ENCODE peak calls at places on chromosomes 2 and 18, in six cellular contexts. N is IMR-90, D is H9, U is H1, L is trophoblast cell, G is mesenchymal stem cell. W is an unnamed sample.

GRCh38 chr18:49666045-49666444 is 104.2 kb downstream of the LIPG start:
- DNase-seq in N (peak), D (no peak), U (no peak), L (no peak), G (peak), W (no peak)

GRCh38 chr18:38244360-38244940 is 678.9 kb upstream of the CELF4 start:
- DNase-seq in N (no peak), D (no peak), U (no peak), L (no peak), G (no peak), W (no peak)

GRCh38 chr2:172462393-172463381 is 35.3 kb downstream of the ITGA6 start:
- DNase-seq in N (no peak), D (no peak), U (no peak), L (no peak), G (no peak), W (no peak)

GRCh38 chr2:139296672-139297209 is 516.6 kb upstream of the NXPH2 start:
- DNase-seq in N (no peak), D (no peak), U (no peak), L (no peak), G (peak), W (no peak)

GRCh38 chr2:215423234-215423633 is 12.6 kb downstream of the FN1 start:
- DNase-seq in N (no peak), D (no peak), U (no peak), L (no peak), G (no peak), W (no peak)

GRCh38 chr2:190303642-190304041 is 16.0 kb downstream of the HIBCH start:
- DNase-seq in N (peak), D (no peak), U (no peak), L (no peak), G (no peak), W (no peak)

GRCh38 chr2:22929998-22930397 is 455.0 kb upstream of the KLHL29 start:
- DNase-seq in N (no peak), D (no peak), U (no peak), L (no peak), G (no peak), W (no peak)

GRCh38 chr2:22901471-22901870 is 483.5 kb upstream of the KLHL29 start:
- DNase-seq in N (no peak), D (no peak), U (no peak), L (no peak), G (no peak), W (no peak)

GRCh38 chr2:143524001-143524608 is 394.9 kb downstream of the ARHGAP15 start:
- DNase-seq in N (peak), D (no peak), U (no peak), L (no peak), G (peak), W (no peak)

GRCh38 chr2:203559640-203560039 is 24.5 kb upstream of the RAPH1 start:
- DNase-seq in N (peak), D (no peak), U (no peak), L (no peak), G (no peak), W (no peak)

GRCh38 chr18:22558945-22559385 is 141.2 kb upstream of the CTAGE1 start:
- DNase-seq in N (peak), D (no peak), U (no peak), L (no peak), G (peak), W (peak)

GRCh38 chr2:61969376-61969775 is 63.9 kb downstream of the COMMD1 start:
- DNase-seq in N (no peak), D (no peak), U (no peak), L (no peak), G (no peak), W (no peak)

GRCh38 chr2:136310005-136310495 is 192.1 kb upstream of the CXCR4 start:
- DNase-seq in N (no peak), D (no peak), U (no peak), L (no peak), G (no peak), W (no peak)

GRCh38 chr2:64212801-64213321 is 68.6 kb upstream of the PELI1 start:
- DNase-seq in N (peak), D (no peak), U (no peak), L (peak), G (peak), W (no peak)

GRCh38 chr2:94997981-94998920 is 27.3 kb upstream of the MAL start:
- DNase-seq in N (no peak), D (peak), U (no peak), L (no peak), G (no peak), W (peak)

GRCh38 chr18:70132999-70133398 is 72.5 kb downstream of the RTTN start:
- DNase-seq in N (peak), D (no peak), U (no peak), L (no peak), G (peak), W (peak)

GRCh38 chr2:8918412-8918811 is 81.0 kb upstream of the KIDINS220 start:
- DNase-seq in N (no peak), D (no peak), U (no peak), L (no peak), G (no peak), W (no peak)

GRCh38 chr2:224357098-224357901 is 44.6 kb downstream of the FAM124B start:
- DNase-seq in N (peak), D (peak), U (peak), L (peak), G (peak), W (peak)

GRCh38 chr2:222774941-222775340 is 85.9 kb upstream of the ACSL3 start:
- DNase-seq in N (no peak), D (no peak), U (no peak), L (peak), G (peak), W (peak)

GRCh38 chr18:35458677-35459441 is 38.9 kb downstream of the INO80C start:
- DNase-seq in N (peak), D (peak), U (peak), L (peak), G (peak), W (peak)

GRCh38 chr2:6310186-6310909 is 555.4 kb downstream of the CMPK2 start:
- DNase-seq in N (no peak), D (no peak), U (no peak), L (no peak), G (no peak), W (no peak)

GRCh38 chr2:61135510-61135909 is 26.5 kb upstream of the C2orf74 start:
- DNase-seq in N (peak), D (no peak), U (no peak), L (no peak), G (peak), W (peak)

GRCh38 chr18:7568426-7568825 is 1.3 kb downstream of the PTPRM start:
- DNase-seq in N (peak), D (peak), U (no peak), L (no peak), G (peak), W (peak)

GRCh38 chr2:158414538-158414937 is 42.0 kb downstream of the CCDC148 start:
- DNase-seq in N (peak), D (no peak), U (no peak), L (no peak), G (no peak), W (no peak)

GRCh38 chr2:181894381-181894780 is 2.9 kb downstream of the ITPRID2 start:
- DNase-seq in N (no peak), D (no peak), U (no peak), L (no peak), G (no peak), W (no peak)

GRCh38 chr18:9871244-9871746 is 14.5 kb upstream of the TXNDC2 start:
- DNase-seq in N (no peak), D (no peak), U (no peak), L (no peak), G (no peak), W (no peak)

GRCh38 chr2:28683100-28683706 is 68.4 kb upstream of the PPP1CB start:
- DNase-seq in N (peak), D (peak), U (peak), L (peak), G (peak), W (peak)

GRCh38 chr2:197168705-197169104 is 141.9 kb downstream of the ANKRD44 start:
- DNase-seq in N (peak), D (peak), U (peak), L (peak), G (peak), W (peak)

GRCh38 chr2:99101697-99102096 is 39.8 kb upstream of the C2orf15 start:
- DNase-seq in N (peak), D (no peak), U (no peak), L (no peak), G (peak), W (no peak)

DNA sequence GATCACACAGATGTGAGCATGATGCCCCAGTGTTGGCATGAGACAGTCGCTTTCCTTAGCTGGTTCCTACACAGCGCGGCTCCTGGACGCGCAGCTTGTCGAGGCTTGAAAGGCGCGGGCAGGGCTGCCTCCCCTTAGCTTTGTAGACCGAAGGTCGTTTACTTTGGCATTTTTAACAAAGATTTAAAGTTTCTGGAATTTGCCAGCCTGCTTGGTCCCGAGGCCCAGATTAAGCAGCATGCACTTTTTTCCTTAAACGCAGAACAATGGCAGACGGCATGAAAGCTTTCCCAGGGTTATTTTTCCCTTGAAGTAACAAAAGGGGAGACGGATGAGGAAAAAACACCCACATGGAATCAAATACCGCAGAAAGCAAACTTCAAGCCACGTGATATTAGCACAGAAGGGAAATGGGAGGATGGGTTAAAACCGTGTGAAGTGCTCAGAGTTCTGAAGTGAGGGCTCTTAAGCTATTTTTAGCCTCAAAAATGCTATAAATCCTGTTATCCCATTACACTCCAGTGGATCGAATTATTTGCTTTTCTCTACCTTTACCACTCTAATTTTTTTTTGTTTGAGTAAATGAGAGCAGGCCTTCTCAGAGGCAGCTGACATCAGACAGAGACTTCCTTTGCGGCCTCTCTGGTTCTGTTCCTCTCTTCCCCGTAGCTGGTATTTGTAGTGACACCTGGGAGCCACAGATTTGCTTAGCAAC is 55.7 kb downstream of the NPAS2 start:
- DNase-seq in N (no peak), D (no peak), U (no peak), L (no peak), G (peak), W (no peak)
- H4K8ac ChIP-seq in N (no peak), D (no peak), U (no peak), L (no peak), G (no peak), W (no peak)

DNA sequence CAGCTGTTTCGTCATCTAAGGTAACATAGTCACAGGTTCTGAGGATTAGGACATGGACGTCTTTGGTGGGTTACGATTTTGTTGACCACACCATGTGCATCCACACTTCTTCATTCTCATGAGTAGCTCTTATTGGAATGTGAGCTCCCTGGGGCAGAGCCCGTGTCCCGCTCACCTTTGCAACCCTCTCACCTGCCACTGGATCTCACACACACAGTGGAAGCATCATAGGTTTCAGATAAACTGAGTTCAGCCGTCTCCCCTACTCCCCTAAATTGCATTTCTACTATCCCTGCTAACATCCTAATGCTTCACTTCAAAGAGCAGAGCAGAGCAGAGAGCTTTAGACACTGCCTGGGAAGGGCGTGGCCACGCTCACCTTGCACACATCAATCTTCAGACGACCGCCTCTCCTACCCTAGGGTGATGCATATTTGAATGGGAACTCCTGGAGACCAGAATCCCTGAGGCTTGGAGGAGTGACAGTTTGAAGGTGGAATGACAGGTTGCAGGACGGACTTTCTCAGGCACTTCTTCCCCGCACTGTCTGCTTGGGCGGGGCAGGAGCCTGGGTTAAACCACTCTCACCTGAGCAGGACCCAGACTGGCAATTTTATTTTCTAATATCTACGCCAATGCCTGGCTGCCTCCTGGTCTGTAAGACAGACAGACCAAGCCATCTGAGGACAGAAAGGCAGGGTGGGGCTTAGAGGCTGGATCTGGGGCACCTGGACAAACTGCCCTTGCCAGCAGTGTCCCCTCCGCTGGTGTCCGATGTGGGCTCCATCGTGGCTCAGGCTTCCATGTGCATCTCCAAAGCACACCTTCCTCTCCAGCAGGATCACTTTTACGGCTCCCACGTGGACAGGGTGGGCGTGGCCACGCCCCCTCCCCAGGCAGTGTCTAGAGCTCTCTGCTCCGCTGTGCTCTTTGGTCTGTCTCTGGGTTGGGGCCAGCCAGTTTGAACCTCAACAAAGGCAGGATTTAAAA is 229.5 kb upstream of the COPS8 start:
- DNase-seq in N (no peak), D (no peak), U (no peak), L (peak), G (no peak), W (peak)
- H4K8ac ChIP-seq in N (no peak), D (no peak), U (no peak), L (peak), G (peak), W (no peak)

GRCh38 chr2:127069003-127069402 is 38.0 kb downstream of the BIN1 start:
- DNase-seq in N (no peak), D (no peak), U (no peak), L (no peak), G (no peak), W (no peak)

GRCh38 chr2:127066942-127067341 is 40.0 kb downstream of the BIN1 start:
- DNase-seq in N (peak), D (no peak), U (no peak), L (no peak), G (no peak), W (no peak)

GRCh38 chr2:127070221-127070620 is 36.7 kb downstream of the BIN1 start:
- DNase-seq in N (no peak), D (no peak), U (no peak), L (no peak), G (no peak), W (no peak)

GRCh38 chr2:127067620-127068350 is 39.2 kb downstream of the BIN1 start:
- DNase-seq in N (peak), D (peak), U (peak), L (peak), G (peak), W (peak)

DNA sequence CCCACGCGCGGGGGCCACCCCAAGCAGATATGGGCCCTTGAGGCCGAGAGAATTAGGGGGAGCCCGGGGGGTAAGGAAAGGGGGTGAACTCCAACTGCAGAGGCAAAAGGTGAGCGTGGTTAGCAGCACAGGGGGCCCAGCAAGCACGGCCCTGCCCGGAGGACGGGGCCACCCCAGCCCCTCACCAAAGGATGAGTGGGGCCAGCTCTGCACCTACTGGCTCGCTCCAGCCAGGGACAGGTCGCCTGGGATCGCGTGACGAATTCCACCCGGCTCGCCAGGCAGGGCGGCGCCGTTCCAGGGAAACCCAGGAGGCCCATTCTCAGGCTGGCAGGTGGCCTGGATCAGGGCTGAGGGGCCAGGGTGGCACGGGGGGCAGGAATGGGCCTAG is 38.6 kb downstream of the BIN1 start:
- DNase-seq in N (no peak), D (no peak), U (no peak), L (no peak), G (no peak), W (no peak)
- H4K8ac ChIP-seq in N (no peak), D (no peak), U (no peak), L (no peak), G (no peak), W (no peak)

DNA sequence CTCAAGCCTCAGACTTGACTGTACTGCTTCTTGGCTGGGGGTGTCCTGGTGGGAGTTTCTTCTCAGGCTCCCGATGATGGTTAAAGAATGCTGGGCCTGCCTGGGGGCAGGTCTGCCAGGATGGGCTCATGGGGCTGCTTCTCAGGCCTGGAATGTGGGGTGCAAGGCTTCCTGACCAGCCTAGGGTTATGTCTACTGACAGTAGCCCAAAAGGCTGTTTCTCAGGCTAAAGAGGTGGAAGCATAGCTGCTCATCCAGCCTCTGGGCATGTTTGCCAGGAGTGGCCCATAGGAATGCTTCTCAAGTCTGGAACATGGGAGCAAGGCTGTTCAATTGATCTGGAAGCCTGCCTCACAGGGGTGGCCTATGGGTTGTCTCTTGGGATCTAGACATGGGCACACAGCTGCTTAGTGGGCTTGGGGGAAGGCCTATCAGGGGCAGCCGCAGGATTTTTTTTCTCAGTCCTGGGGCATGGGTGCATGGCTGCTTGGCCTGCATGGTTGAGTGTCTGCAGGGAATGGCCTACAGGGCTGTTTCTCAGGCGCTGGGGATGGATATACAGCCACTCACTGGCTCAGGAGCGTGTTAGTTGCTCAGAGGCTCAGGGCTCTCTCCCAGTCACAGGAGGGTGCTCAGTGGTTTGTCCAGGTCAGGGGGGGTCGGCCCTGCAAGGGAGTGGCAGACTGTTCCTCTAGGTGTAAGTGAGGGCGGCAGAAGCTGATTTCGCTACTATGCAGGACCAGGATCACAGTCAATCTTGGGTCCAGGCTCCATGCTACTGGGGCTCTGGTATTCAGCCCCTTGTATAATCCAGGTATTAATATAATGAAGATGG is 617.3 kb upstream of the REG3G start:
- DNase-seq in N (no peak), D (no peak), U (no peak), L (no peak), G (no peak), W (no peak)
- H4K8ac ChIP-seq in N (no peak), D (no peak), U (no peak), L (no peak), G (no peak), W (no peak)